ENCODE peak calls at places on chromosomes 4 and X, in ten cellular contexts. O, S, W, Z, K, G, R, N, B and J are unnamed samples.

GRCh38 chrX:72295745-72296144 is 10.0 kb downstream of the CITED1 start:
- DNase-seq in O (no peak), S (no peak), W (no peak), Z (no peak), K (no peak), G (no peak), R (no peak), N (no peak), B (no peak), J (no peak)

GRCh38 chr4:174669278-174669677 is 147.0 kb upstream of the HPGD start:
- DNase-seq in O (no peak), S (peak; percentile 97), W (no peak), Z (no peak), K (no peak), G (no peak), R (no peak), N (no peak), B (peak; percentile 90), J (peak; percentile 59)

GRCh38 chrX:42755820-42756219 is 22.1 kb downstream of the PPP1R2C start:
- DNase-seq in O (peak; percentile 41), S (peak; percentile 67), W (no peak), Z (no peak), K (peak; percentile 63), G (no peak), R (no peak), N (no peak), B (peak; percentile 58), J (no peak)

GRCh38 chr4:41600243-41600642 is 62.3 kb downstream of the LIMCH1 start:
- DNase-seq in O (no peak), S (peak; percentile 28), W (no peak), Z (no peak), K (no peak), G (no peak), R (no peak), N (no peak), B (no peak), J (no peak)

GRCh38 chr4:113106076-113106475 is 56.6 kb downstream of the ANK2 start:
- DNase-seq in O (no peak), S (peak; percentile 35), W (no peak), Z (no peak), K (no peak), G (peak; percentile 59), R (no peak), N (peak; percentile 60), B (peak; percentile 63), J (peak; percentile 10)

GRCh38 chrX:11664211-11664888 is 1.4 kb downstream of the ARHGAP6 start:
- DNase-seq in O (peak; percentile 13), S (no peak), W (no peak), Z (peak; percentile 28), K (peak; percentile 63), G (no peak), R (no peak), N (no peak), B (no peak), J (no peak)

GRCh38 chr4:19693949-19694597 is 557.6 kb upstream of the SLIT2 start:
- DNase-seq in O (no peak), S (no peak), W (no peak), Z (peak; percentile 20), K (no peak), G (no peak), R (no peak), N (no peak), B (peak; percentile 10), J (no peak)

GRCh38 chrX:32687379-32687778 is 524.0 kb downstream of the DMD start:
- DNase-seq in O (no peak), S (no peak), W (no peak), Z (no peak), K (no peak), G (no peak), R (no peak), N (no peak), B (no peak), J (no peak)

GRCh38 chr4:47013373-47013772 is 18.0 kb upstream of the GABRB1 start:
- DNase-seq in O (no peak), S (no peak), W (no peak), Z (no peak), K (no peak), G (no peak), R (no peak), N (no peak), B (no peak), J (no peak)

GRCh38 chr4:19375931-19376330 is 875.8 kb upstream of the SLIT2 start:
- DNase-seq in O (no peak), S (no peak), W (no peak), Z (no peak), K (no peak), G (no peak), R (no peak), N (no peak), B (peak; percentile 30), J (no peak)

GRCh38 chr4:1378559-1379231 is 27.5 kb downstream of the NKX1-1 start:
- DNase-seq in O (peak; percentile 10), S (no peak), W (peak; percentile 61), Z (no peak), K (peak; percentile 56), G (no peak), R (peak; percentile 43), N (no peak), B (no peak), J (no peak)

GRCh38 chrX:74613350-74614192 is 853 bp downstream of the RLIM start:
- DNase-seq in O (no peak), S (peak; percentile 33), W (no peak), Z (no peak), K (no peak), G (peak; percentile 6), R (no peak), N (peak; percentile 39), B (peak; percentile 39), J (no peak)

GRCh38 chr4:152778656-152779512 is 646 bp downstream of the TIGD4 start:
- DNase-seq in O (no peak), S (peak; percentile 27), W (no peak), Z (no peak), K (no peak), G (peak; percentile 3), R (peak; percentile 49), N (no peak), B (peak; percentile 14), J (no peak)

GRCh38 chr4:152817331-152817730 is 37.6 kb downstream of the ARFIP1 start:
- DNase-seq in O (no peak), S (no peak), W (no peak), Z (no peak), K (no peak), G (no peak), R (no peak), N (no peak), B (peak; percentile 50), J (no peak)

DNA sequence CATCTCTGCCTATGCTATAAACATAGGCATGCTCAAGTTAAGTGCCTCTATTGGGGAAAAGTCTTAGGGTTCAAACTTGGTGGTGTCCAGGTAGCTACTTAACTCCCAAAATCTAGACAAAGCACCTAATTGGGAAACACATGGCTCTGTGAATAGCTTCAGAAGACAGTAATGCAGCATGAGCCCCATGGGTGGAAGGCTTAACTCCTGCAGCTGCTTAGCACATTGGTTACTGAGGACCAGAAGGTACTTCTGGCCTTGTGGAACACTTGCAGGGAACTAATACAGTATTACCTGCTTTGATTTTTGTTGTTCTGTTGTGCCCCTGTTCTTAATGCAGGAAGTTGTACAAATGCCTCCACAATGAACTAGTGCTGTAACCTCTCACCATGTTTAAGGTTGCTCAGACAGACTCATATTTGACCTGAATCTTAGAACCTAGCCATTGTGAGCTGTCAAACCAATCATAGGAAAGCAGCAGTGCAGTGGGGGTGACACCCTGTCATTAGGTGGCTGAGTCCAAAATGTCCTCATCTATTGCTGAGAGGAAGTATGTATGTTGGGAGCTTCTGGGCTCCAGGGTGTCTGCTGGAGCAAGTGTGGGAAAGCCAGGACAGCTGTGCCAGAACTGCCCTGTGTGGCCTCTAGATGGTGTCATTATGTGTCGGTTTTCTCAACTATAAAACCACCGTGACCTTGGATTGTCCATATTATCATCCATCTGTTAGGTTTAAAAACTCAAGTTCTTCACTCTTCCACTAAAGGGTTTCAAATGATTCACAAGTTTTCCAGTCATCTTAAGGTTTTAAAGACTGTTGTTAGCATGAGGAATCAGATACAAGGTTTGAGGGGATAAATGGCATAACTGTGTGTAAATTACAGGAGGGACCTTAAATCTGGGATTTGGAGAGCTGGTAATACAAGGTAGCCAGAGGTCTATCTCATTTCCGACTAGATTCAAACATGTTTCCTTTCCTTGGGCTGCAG is 69.9 kb upstream of the WDR1 start:
- DNase-seq in O (no peak), S (no peak), W (no peak), Z (no peak), K (no peak), G (no peak), R (no peak), N (peak; percentile 20), B (peak; percentile 31), J (no peak)
- TF ChIP-seq CTCF in O (no peak), S (no peak), W (no peak), Z (no peak), K (no peak), G (no peak), R (no peak), N (peak; percentile 71), B (peak; percentile 50), J (no peak)

DNA sequence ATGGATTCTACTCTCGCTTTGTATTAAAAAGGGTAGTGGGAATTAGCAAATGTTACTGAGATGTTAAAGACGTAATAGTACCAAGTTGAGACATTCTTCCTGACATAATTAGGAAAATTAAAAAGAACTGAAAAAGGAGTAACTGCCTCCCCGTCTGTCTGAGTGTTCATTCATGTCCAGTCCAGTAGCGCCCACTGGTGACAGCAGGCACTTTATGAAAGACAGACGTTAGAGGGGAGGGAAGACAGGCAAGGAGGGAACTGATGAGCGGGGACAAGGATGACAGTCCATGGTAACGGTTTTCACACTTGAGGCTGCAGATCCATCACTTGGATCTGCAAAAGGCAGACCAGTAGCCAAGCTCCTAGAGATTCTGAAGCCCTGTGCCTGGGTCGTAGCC is 326.7 kb downstream of the STK32B start:
- DNase-seq in O (no peak), S (no peak), W (no peak), Z (no peak), K (no peak), G (peak; percentile 34), R (no peak), N (no peak), B (peak; percentile 54), J (no peak)
- TF ChIP-seq CTCF in O (no peak), S (peak; percentile 28), W (no peak), Z (no peak), K (no peak), G (peak; percentile 66), R (peak; percentile 11), N (peak; percentile 49), B (peak; percentile 62), J (peak; percentile 47)

DNA sequence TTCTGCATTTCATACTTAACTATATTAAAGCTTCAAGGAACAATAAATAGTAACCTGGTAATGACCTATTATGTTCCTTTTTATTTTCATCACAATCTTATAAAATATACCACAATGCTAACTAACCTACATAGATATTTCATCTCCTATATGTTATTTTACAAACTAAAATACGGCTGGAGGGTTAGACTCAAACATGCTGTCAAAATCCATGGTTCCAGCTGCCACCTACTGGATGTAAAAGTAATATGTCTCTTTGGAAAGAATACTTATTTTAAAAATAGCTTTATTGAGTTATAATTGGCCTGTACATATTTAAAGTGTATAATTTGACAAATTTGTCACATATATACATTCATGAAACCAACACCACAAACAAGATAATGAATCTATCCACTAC is 15.0 kb downstream of the RGN start:
- DNase-seq in O (no peak), S (peak; percentile 15), W (no peak), Z (no peak), K (no peak), G (no peak), R (no peak), N (peak; percentile 17), B (peak; percentile 31), J (no peak)
- TF ChIP-seq CTCF in O (peak; percentile 43), S (no peak), W (peak; percentile 46), Z (no peak), K (no peak), G (peak; percentile 47), R (peak; percentile 31), N (peak; percentile 73), B (peak; percentile 49), J (peak; percentile 47)

GRCh38 chrX:107683124-107683895 is 55.0 kb downstream of the PRPS1 start:
- DNase-seq in O (peak; percentile 27), S (no peak), W (no peak), Z (peak; percentile 81), K (peak; percentile 64), G (no peak), R (no peak), N (no peak), B (no peak), J (no peak)
- TF ChIP-seq CTCF in O (no peak), S (no peak), W (no peak), Z (no peak), K (no peak), G (no peak), R (no peak), N (no peak), B (no peak), J (no peak)